ENCODE peak calls at places on chromosomes 16 and 17, in six cellular contexts. One of them, this sample, is unnamed.

GRCh38 chr16:53960954-53961616 is 257.1 kb downstream of the FTO start:
- DNase-seq in astrocyte of the spinal cord: no peak
- DNase-seq in AG10803: no peak
- DNase-seq in H1: no peak
- DNase-seq in uterus: no peak
- DNase-seq in small intestine: no peak
- DNase-seq in this sample: no peak

GRCh38 chr16:71933017-71933416 is 37.7 kb downstream of the IST1 start:
- DNase-seq in small intestine: no peak
- DNase-seq in uterus: no peak
- DNase-seq in H1: no peak
- DNase-seq in astrocyte of the spinal cord: no peak
- DNase-seq in AG10803: no peak
- DNase-seq in this sample: no peak

GRCh38 chr17:33389506-33390141 is 96.5 kb upstream of the ASIC2 start:
- DNase-seq in astrocyte of the spinal cord: no peak
- DNase-seq in small intestine: no peak
- DNase-seq in uterus: no peak
- DNase-seq in H1: no peak
- DNase-seq in AG10803: peak; percentile 69
- DNase-seq in this sample: no peak

GRCh38 chr17:80678621-80679020 is 134.0 kb downstream of the RPTOR start:
- DNase-seq in astrocyte of the spinal cord: peak; percentile 65
- DNase-seq in AG10803: peak; percentile 26
- DNase-seq in uterus: no peak
- DNase-seq in small intestine: no peak
- DNase-seq in H1: no peak
- DNase-seq in this sample: no peak

GRCh38 chr17:73703216-73703615 is 59.0 kb upstream of the SDK2 start:
- DNase-seq in uterus: no peak
- DNase-seq in astrocyte of the spinal cord: no peak
- DNase-seq in AG10803: no peak
- DNase-seq in H1: no peak
- DNase-seq in small intestine: no peak
- DNase-seq in this sample: no peak

GRCh38 chr17:172401-172800 is 9.0 kb downstream of the DOC2B start:
- DNase-seq in small intestine: no peak
- DNase-seq in uterus: no peak
- DNase-seq in AG10803: no peak
- DNase-seq in H1: no peak
- DNase-seq in astrocyte of the spinal cord: no peak
- DNase-seq in this sample: no peak

GRCh38 chr16:22624759-22625533 is 114.3 kb downstream of the NPIPB5 start:
- DNase-seq in AG10803: no peak
- DNase-seq in astrocyte of the spinal cord: no peak
- DNase-seq in H1: peak; percentile 37
- DNase-seq in uterus: no peak
- DNase-seq in small intestine: no peak
- DNase-seq in this sample: no peak

GRCh38 chr17:1643293-1643998 is 2.1 kb downstream of the SCARF1 start:
- DNase-seq in AG10803: peak; percentile 8
- DNase-seq in H1: peak; percentile 88
- DNase-seq in uterus: no peak
- DNase-seq in astrocyte of the spinal cord: no peak
- DNase-seq in small intestine: peak; percentile 88
- DNase-seq in this sample: peak; percentile 45

GRCh38 chr16:79391395-79391794 is 209.1 kb downstream of the MAF start:
- DNase-seq in AG10803: no peak
- DNase-seq in uterus: no peak
- DNase-seq in small intestine: no peak
- DNase-seq in H1: no peak
- DNase-seq in astrocyte of the spinal cord: no peak
- DNase-seq in this sample: no peak

GRCh38 chr16:75319513-75320401 is 68.3 kb upstream of the BCAR1 start:
- DNase-seq in AG10803: peak; percentile 93
- DNase-seq in H1: no peak
- DNase-seq in astrocyte of the spinal cord: peak; percentile 97
- DNase-seq in small intestine: no peak
- DNase-seq in uterus: no peak
- DNase-seq in this sample: no peak

GRCh38 chr16:23784811-23785447 is 30.1 kb downstream of the CHP2 start:
- DNase-seq in astrocyte of the spinal cord: no peak
- DNase-seq in uterus: no peak
- DNase-seq in H1: no peak
- DNase-seq in AG10803: no peak
- DNase-seq in small intestine: no peak
- DNase-seq in this sample: no peak

GRCh38 chr16:79269211-79269863 is 331.2 kb downstream of the MAF start:
- DNase-seq in uterus: no peak
- DNase-seq in astrocyte of the spinal cord: no peak
- DNase-seq in AG10803: no peak
- DNase-seq in small intestine: no peak
- DNase-seq in H1: no peak
- DNase-seq in this sample: no peak

GRCh38 chr17:41965694-41966375 is 760 bp upstream of the CNP start:
- DNase-seq in H1: peak; percentile 82
- DNase-seq in uterus: peak; percentile 55
- DNase-seq in small intestine: peak; percentile 91
- DNase-seq in AG10803: peak; percentile 43
- DNase-seq in astrocyte of the spinal cord: no peak
- DNase-seq in this sample: peak; percentile 50

GRCh38 chr16:53984936-53985335 is 281.0 kb downstream of the FTO start:
- DNase-seq in astrocyte of the spinal cord: no peak
- DNase-seq in H1: no peak
- DNase-seq in AG10803: no peak
- DNase-seq in small intestine: no peak
- DNase-seq in uterus: no peak
- DNase-seq in this sample: no peak

GRCh38 chr17:64390066-64390465 is 594 bp downstream of the PECAM1 start:
- DNase-seq in H1: no peak
- DNase-seq in astrocyte of the spinal cord: no peak
- DNase-seq in uterus: no peak
- DNase-seq in AG10803: no peak
- DNase-seq in small intestine: no peak
- DNase-seq in this sample: no peak

GRCh38 chr17:64387545-64388171 is 3.0 kb downstream of the PECAM1 start:
- DNase-seq in small intestine: no peak
- DNase-seq in astrocyte of the spinal cord: no peak
- DNase-seq in H1: no peak
- DNase-seq in AG10803: no peak
- DNase-seq in uterus: no peak
- DNase-seq in this sample: no peak

GRCh38 chr17:64386412-64387144 is 4.1 kb downstream of the PECAM1 start:
- DNase-seq in uterus: no peak
- DNase-seq in AG10803: no peak
- DNase-seq in H1: no peak
- DNase-seq in astrocyte of the spinal cord: no peak
- DNase-seq in small intestine: no peak
- DNase-seq in this sample: no peak

GRCh38 chr17:64387145-64387473 is 3.6 kb downstream of the PECAM1 start:
- DNase-seq in H1: no peak
- DNase-seq in uterus: no peak
- DNase-seq in small intestine: no peak
- DNase-seq in AG10803: no peak
- DNase-seq in astrocyte of the spinal cord: no peak
- DNase-seq in this sample: no peak

DNA sequence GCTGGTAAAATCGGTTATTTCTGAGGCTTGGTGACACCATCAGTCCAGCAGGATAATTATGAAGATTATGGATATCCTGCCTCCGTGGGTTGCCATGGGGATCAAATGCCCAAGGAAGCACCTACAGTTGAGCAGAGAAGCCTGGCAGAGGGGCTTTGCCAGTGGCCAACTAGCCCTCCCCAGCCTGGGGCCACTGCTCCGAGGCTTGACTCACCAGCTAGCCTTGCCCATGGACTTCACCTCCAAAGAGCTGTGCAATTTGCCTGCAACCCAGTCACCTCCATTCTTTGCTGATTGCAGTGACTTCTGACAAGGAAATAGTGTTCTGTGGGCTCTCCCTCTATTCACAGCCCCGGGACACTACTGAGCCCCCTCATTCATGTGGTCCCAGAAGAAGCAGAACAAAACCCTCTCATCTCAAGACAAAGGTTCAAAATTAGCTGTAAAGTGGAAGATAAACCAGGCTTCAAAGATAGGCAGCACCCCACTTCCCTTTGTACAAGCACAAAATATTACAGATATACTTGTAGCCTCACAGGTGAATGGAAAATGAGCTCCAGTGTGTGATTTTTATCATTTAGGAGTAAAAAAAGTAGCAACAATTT is 1.6 kb downstream of the PECAM1 start:
- DNase-seq in astrocyte of the spinal cord: no peak
- DNase-seq in uterus: no peak
- DNase-seq in AG10803: no peak
- DNase-seq in H1: no peak
- DNase-seq in small intestine: no peak
- DNase-seq in this sample: no peak
- H3K4me3 ChIP-seq in astrocyte of the spinal cord: no peak overlapping the region
- H3K4me3 ChIP-seq in uterus: peak overlapping the region; percentile 19
- H3K4me3 ChIP-seq in AG10803: no peak overlapping the region
- H3K4me3 ChIP-seq in H1: no peak overlapping the region
- H3K4me3 ChIP-seq in small intestine: no peak overlapping the region
- H3K4me3 ChIP-seq in this sample: no peak overlapping the region

DNA sequence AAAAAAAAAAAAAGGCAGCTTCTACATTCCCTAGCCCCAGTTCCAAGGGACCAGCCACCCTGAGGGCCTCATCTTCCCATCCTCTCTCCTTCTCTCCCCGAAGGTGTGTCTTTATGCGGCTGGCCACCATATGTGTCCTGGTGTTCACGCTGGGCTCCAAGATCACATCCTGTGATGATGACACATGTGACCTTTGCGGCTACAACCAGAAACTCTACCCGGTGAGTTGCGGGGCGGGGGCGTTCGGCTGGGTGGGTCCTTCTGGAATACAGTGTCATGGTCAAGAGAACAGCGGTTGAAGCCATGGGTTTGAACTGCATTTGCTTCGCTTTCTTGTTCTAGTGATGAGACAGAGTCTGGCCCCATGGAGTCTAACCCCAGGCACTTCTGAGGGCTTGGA is 22.6 kb upstream of the COQ7 start:
- DNase-seq in uterus: no peak
- DNase-seq in small intestine: no peak
- DNase-seq in H1: no peak
- DNase-seq in AG10803: no peak
- DNase-seq in astrocyte of the spinal cord: no peak
- DNase-seq in this sample: no peak
- H3K4me3 ChIP-seq in uterus: no peak overlapping the region
- H3K4me3 ChIP-seq in small intestine: no peak overlapping the region
- H3K4me3 ChIP-seq in H1: no peak overlapping the region
- H3K4me3 ChIP-seq in AG10803: no peak overlapping the region
- H3K4me3 ChIP-seq in astrocyte of the spinal cord: no peak overlapping the region
- H3K4me3 ChIP-seq in this sample: no peak overlapping the region

DNA sequence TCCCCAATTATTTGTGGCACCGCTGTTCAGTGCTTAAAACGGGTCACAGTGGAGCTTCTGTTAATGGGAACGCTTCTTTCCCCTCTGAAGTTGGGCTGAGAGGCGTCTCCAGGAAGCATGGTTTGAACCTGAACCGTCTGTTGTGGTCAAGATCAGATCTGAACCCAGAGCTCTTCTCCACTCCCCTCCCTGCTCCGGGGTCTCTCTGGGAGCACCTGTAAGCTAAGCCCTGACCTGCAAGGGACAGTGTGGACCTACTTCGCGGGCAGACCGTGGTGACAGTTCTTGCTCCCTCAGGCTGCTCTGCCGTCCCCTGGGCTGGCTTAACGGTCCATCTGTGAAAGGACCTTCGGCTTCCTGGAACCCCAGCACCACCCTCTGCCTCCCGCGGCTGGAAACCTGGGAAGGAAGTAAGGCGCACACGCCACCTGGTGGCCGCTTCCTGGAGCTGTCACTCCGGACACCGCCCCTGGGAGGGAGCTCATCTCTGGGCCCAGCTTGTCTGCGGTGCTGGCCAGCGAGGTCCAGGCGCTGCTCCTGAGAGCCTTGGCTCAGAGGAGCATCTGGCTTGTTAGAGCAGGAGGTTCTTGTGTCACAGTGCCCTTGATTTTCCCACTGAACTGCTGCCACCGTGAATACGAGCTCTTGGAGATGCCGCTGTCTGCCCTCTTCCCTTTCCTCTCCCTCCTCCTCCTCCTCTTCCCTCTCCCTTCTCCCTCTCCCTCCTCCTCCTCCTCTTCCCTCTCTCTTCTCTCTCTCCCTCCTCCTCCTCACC is 518.5 kb upstream of the EEF2KMT start:
- DNase-seq in AG10803: no peak
- DNase-seq in astrocyte of the spinal cord: peak; percentile 17
- DNase-seq in uterus: no peak
- DNase-seq in small intestine: peak; percentile 46
- DNase-seq in H1: peak; percentile 88
- DNase-seq in this sample: peak; percentile 69
- H3K4me3 ChIP-seq in AG10803: no peak overlapping the region
- H3K4me3 ChIP-seq in astrocyte of the spinal cord: no peak overlapping the region
- H3K4me3 ChIP-seq in uterus: no peak overlapping the region
- H3K4me3 ChIP-seq in small intestine: no peak overlapping the region
- H3K4me3 ChIP-seq in H1: peak overlapping the region; percentile 40
- H3K4me3 ChIP-seq in this sample: no peak overlapping the region

DNA sequence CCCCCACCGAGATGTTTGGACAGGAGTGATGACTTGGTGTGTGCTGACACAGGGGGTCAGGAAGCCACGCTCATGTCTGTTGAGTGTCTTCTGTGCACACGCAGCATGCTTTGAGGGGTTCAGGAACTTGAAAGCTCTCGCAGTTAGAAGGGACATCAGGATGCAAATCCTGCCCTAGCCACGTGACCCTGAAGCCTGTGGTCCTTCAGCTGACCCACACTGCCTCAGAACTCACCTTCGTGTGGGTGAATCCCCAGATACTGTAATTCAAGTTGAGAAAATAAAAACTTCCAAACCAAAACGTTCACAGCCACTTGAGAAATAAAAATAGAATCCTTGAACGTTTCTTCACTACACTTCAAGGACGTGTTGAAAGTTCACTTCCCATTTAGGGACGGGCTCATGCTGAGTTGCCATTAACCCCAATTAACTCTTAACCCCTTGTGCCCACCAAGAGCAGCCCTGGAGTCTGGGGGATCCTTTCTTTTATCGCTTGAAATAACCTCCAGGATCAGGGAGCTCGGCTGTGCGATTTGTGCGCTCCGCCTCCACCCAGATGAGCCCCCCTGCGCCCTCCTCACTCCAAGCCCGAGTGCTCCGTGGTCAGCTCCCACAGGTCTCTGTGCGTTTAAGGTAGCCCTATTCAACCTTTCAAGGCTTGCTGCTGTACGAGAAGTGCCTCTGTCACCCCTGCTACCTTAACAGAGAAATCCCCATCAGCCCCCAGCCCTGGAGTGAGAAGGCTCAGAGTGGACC is 36.1 kb upstream of the NAT9 start:
- DNase-seq in small intestine: no peak
- DNase-seq in uterus: no peak
- DNase-seq in H1: no peak
- DNase-seq in astrocyte of the spinal cord: no peak
- DNase-seq in AG10803: no peak
- DNase-seq in this sample: no peak
- H3K4me3 ChIP-seq in small intestine: no peak overlapping the region
- H3K4me3 ChIP-seq in uterus: no peak overlapping the region
- H3K4me3 ChIP-seq in H1: no peak overlapping the region
- H3K4me3 ChIP-seq in astrocyte of the spinal cord: no peak overlapping the region
- H3K4me3 ChIP-seq in AG10803: no peak overlapping the region
- H3K4me3 ChIP-seq in this sample: no peak overlapping the region

GRCh38 chr17:9115446-9116265 is 94.3 kb downstream of the NTN1 start:
- DNase-seq in small intestine: no peak
- DNase-seq in astrocyte of the spinal cord: peak; percentile 65
- DNase-seq in uterus: peak; percentile 82
- DNase-seq in AG10803: peak; percentile 63
- DNase-seq in H1: peak; percentile 85
- DNase-seq in this sample: peak; percentile 44
- H3K4me3 ChIP-seq in small intestine: no peak overlapping the region
- H3K4me3 ChIP-seq in astrocyte of the spinal cord: peak overlapping the region; percentile 31
- H3K4me3 ChIP-seq in uterus: no peak overlapping the region
- H3K4me3 ChIP-seq in AG10803: peak overlapping the region; percentile 51
- H3K4me3 ChIP-seq in H1: peak overlapping the region; percentile 23
- H3K4me3 ChIP-seq in this sample: peak overlapping the region; percentile 34

This sample was measured in neuronal stem cell.